ENCODE peak calls at places on chromosome 4, in four cellular contexts. S is PC-3, W is WERI-Rb-1, G is vagina. D is an unnamed sample.

GRCh38 chr4:174402470-174403176 is 118.9 kb downstream of the CEP44 start:
- DNase-seq in G (no peak), S (peak), W (peak), D (no peak)

GRCh38 chr4:7195546-7196282 is 3.4 kb downstream of the SORCS2 start:
- DNase-seq in W (no peak), S (no peak), G (no peak), D (no peak)

GRCh38 chr4:147530153-147530552 is 49.3 kb downstream of the EDNRA start:
- DNase-seq in W (no peak), S (no peak), G (no peak), D (no peak)

GRCh38 chr4:41384992-41385391 is 128.3 kb downstream of the UCHL1 start:
- DNase-seq in S (no peak), W (no peak), G (no peak), D (no peak)

GRCh38 chr4:70183168-70183939 is 12.2 kb upstream of the ODAM start:
- DNase-seq in S (peak), G (no peak), W (peak), D (peak)

GRCh38 chr4:26490111-26490979 is at the start of gene CCKAR:
- DNase-seq in G (peak), S (no peak), W (no peak), D (no peak)

GRCh38 chr4:28357985-28358384 is 1497.3 kb downstream of the STIM2 start:
- DNase-seq in S (peak), G (no peak), W (peak), D (no peak)

GRCh38 chr4:73187325-73187724 is 71.3 kb downstream of the ANKRD17 start:
- DNase-seq in G (no peak), W (no peak), S (peak), D (no peak)

GRCh38 chr4:106987314-106987713 is 48.8 kb downstream of the DKK2 start:
- DNase-seq in G (no peak), W (no peak), S (no peak), D (no peak)

GRCh38 chr4:108426493-108426892 is 193.9 kb upstream of the RPL34 start:
- DNase-seq in S (peak), G (no peak), W (no peak), D (no peak)

GRCh38 chr4:6692806-6693205 is 872 bp upstream of the S100P start:
- DNase-seq in S (peak), W (no peak), G (no peak), D (no peak)

GRCh38 chr4:114694770-114695169 is 96.2 kb downstream of the UGT8 start:
- DNase-seq in G (no peak), S (peak), W (no peak), D (peak)

GRCh38 chr4:7585768-7586167 is 151.0 kb upstream of the PSAPL1 start:
- DNase-seq in G (no peak), S (peak), W (no peak), D (no peak)

GRCh38 chr4:8701101-8702019 is 108.8 kb downstream of the CPZ start:
- DNase-seq in G (no peak), W (no peak), S (no peak), D (no peak)

GRCh38 chr4:2837904-2838496 is 5.6 kb upstream of the ADD1 start:
- DNase-seq in G (peak), S (no peak), W (no peak), D (no peak)

GRCh38 chr4:3481783-3482397 is 18.8 kb downstream of the DOK7 start:
- DNase-seq in S (no peak), G (no peak), W (no peak), D (no peak)

GRCh38 chr4:55722132-55722531 is 86.0 kb upstream of the NMU start:
- DNase-seq in S (no peak), G (no peak), W (no peak), D (no peak)

GRCh38 chr4:1195894-1196401 is 23.6 kb upstream of the SPON2 start:
- DNase-seq in S (no peak), W (no peak), G (peak), D (no peak)

GRCh38 chr4:25654971-25655963 is at the start of gene SLC34A2:
- DNase-seq in W (no peak), G (no peak), S (no peak), D (peak)

GRCh38 chr4:72352746-72353145 is 216.3 kb downstream of the ADAMTS3 start:
- DNase-seq in W (no peak), G (no peak), S (peak), D (peak)

GRCh38 chr4:65724973-65725372 is 54.7 kb upstream of the EPHA5 start:
- DNase-seq in W (no peak), G (no peak), S (no peak), D (no peak)

GRCh38 chr4:130808492-130808891 is 1712.5 kb downstream of the C4orf33 start:
- DNase-seq in G (no peak), S (peak), W (no peak), D (peak)

GRCh38 chr4:161663844-161664243 is 500.0 kb downstream of the FSTL5 start:
- DNase-seq in W (no peak), S (no peak), G (no peak), D (no peak)

GRCh38 chr4:153152453-153153338 is 51.5 kb upstream of the TRIM2 start:
- DNase-seq in G (no peak), S (no peak), W (peak), D (no peak)

GRCh38 chr4:94561249-94562024 is 109.7 kb downstream of the PDLIM5 start:
- DNase-seq in G (no peak), W (no peak), S (peak), D (no peak)

GRCh38 chr4:142194905-142195304 is 558.5 kb downstream of the IL15 start:
- DNase-seq in G (no peak), W (no peak), S (no peak), D (no peak)

GRCh38 chr4:76153356-76153755 is 5.2 kb upstream of the NUP54 start:
- DNase-seq in S (no peak), G (no peak), W (no peak), D (no peak)

GRCh38 chr4:3362431-3363287 is 69.8 kb downstream of the RGS12 start:
- DNase-seq in S (no peak), G (peak), W (no peak), D (no peak)

GRCh38 chr4:78370625-78371372 is 180.8 kb upstream of the ANXA3 start:
- DNase-seq in W (no peak), S (peak), G (no peak), D (peak)

GRCh38 chr4:141132689-141133145 is 552 bp downstream of the RNF150 start:
- DNase-seq in G (no peak), W (no peak), S (no peak), D (peak)

GRCh38 chr4:98260047-98260578 is 1.1 kb upstream of the RAP1GDS1 start:
- DNase-seq in S (peak), W (no peak), G (no peak), D (peak)

GRCh38 chr4:181528570-181529184 is 714.5 kb upstream of the TENM3 start:
- DNase-seq in S (peak), G (no peak), W (peak), D (peak)

GRCh38 chr4:161564230-161564834 is 599.5 kb downstream of the FSTL5 start:
- DNase-seq in G (no peak), W (no peak), S (peak), D (no peak)

GRCh38 chr4:140069068-140069467 is 84.9 kb downstream of the MAML3 start:
- DNase-seq in W (no peak), S (peak), G (no peak), D (no peak)

GRCh38 chr4:186904104-186904503 is 180.4 kb upstream of the FAT1 start:
- DNase-seq in W (no peak), G (no peak), S (peak), D (peak)

GRCh38 chr4:118047043-118047442 is 12.8 kb downstream of the NDST3 start:
- DNase-seq in W (no peak), G (no peak), S (no peak), D (no peak)

GRCh38 chr4:85548841-85549240 is 73.9 kb downstream of the ARHGAP24 start:
- DNase-seq in S (no peak), G (no peak), W (no peak), D (no peak)

GRCh38 chr4:75195111-75195510 is 262.2 kb downstream of the PARM1 start:
- DNase-seq in W (no peak), S (no peak), G (no peak), D (no peak)

GRCh38 chr4:125322363-125322730 is 7.6 kb downstream of the FAT4 start:
- DNase-seq in W (no peak), S (peak), G (no peak), D (no peak)

GRCh38 chr4:125325733-125326132 is 11.0 kb downstream of the FAT4 start:
- DNase-seq in W (no peak), G (no peak), S (no peak), D (no peak)

GRCh38 chr4:125321709-125322362 is 7.1 kb downstream of the FAT4 start:
- DNase-seq in G (no peak), S (peak), W (no peak), D (no peak)

GRCh38 chr4:125319311-125319710 is 4.6 kb downstream of the FAT4 start:
- DNase-seq in W (no peak), S (no peak), G (no peak), D (no peak)

GRCh38 chr4:125323547-125324100 is 8.9 kb downstream of the FAT4 start:
- DNase-seq in S (peak), W (no peak), G (no peak), D (peak)
- H3K27ac ChIP-seq in S (no peak), W (no peak), G (no peak), D (no peak)

DNA sequence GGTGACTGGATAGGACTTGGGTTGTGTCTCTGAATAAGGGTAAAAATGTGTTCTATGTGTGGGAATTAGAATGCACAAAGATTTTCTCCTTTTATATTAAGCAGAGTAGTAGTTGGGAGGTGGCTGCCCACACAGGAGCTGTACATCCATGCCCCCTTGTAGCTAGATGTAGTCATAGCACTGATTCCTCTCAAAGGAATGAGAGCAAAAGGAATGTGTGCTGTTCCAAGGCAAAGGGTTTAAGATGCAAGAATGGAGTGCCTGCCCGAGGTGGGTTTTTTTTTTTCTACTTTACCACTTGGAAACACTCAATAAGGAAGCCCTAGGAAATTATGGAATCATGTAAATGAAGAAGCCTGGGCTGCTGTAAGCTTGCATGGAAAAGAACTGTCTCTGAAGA is 2183.2 kb upstream of the AGA start:
- DNase-seq in S (peak), W (no peak), G (no peak), D (peak)
- TF ChIP-seq CTCF in S (no peak), W (no peak), G (no peak), D (no peak)

GRCh38 chr4:53378171-53378482 is 686 bp downstream of the FIP1L1 start:
- DNase-seq in G (no peak), W (no peak), S (no peak), D (no peak)

GRCh38 chr4:53377319-53378170 is at the start of gene FIP1L1:
- DNase-seq in S (peak), W (peak), G (peak), D (peak)

GRCh38 chr4:53380221-53380620 is 2.8 kb downstream of the FIP1L1 start:
- DNase-seq in S (peak), G (no peak), W (no peak), D (no peak)

GRCh38 chr4:53374777-53375258 is 2.6 kb upstream of the FIP1L1 start:
- DNase-seq in W (no peak), S (no peak), G (no peak), D (no peak)

GRCh38 chr4:53376900-53377299 is 541 bp upstream of the FIP1L1 start:
- DNase-seq in G (no peak), S (no peak), W (no peak), D (no peak)
- H3K27ac ChIP-seq in G (peak), S (no peak), W (peak), D (no peak)

GRCh38 chr4:155972098-155972497 is 18.4 kb upstream of the CTSO start:
- DNase-seq in G (no peak), S (peak), W (peak), D (no peak)
- TF ChIP-seq CTCF in G (no peak), S (peak), W (peak), D (peak)

GRCh38 chr4:86965019-86965976 is 30.5 kb downstream of the AFF1 start:
- DNase-seq in G (no peak), W (no peak), S (no peak), D (no peak)

GRCh38 chr4:86961103-86961502 is 26.3 kb downstream of the AFF1 start:
- DNase-seq in W (no peak), G (no peak), S (no peak), D (no peak)

GRCh38 chr4:86960557-86960959 is 25.7 kb downstream of the AFF1 start:
- DNase-seq in S (no peak), G (no peak), W (no peak), D (no peak)

GRCh38 chr4:86961605-86962295 is 26.9 kb downstream of the AFF1 start:
- DNase-seq in S (no peak), W (peak), G (no peak), D (no peak)

GRCh38 chr4:86963697-86964096 is 28.9 kb downstream of the AFF1 start:
- DNase-seq in G (no peak), W (no peak), S (peak), D (no peak)
- H3K27ac ChIP-seq in G (no peak), W (no peak), S (no peak), D (no peak)